ENCODE peak calls at places on chromosomes 11 and 22, in four cellular contexts. O is transverse colon, M is tibial nerve, D is A549. P is an unnamed sample. For H3K4me1, the result is how much of the 10 kb centered on the place peaks cover.

GRCh38 chr11:92141159-92141558 is 83.5 kb upstream of the FAT3 start:
- DNase-seq in M (no peak), D (no peak), O (no peak), P (no peak)

GRCh38 chr11:123556633-123557032 is 97.8 kb downstream of the SCN3B start:
- DNase-seq in M (no peak), O (no peak), D (no peak), P (no peak)

GRCh38 chr11:22449441-22449840 is 111.3 kb downstream of the SLC17A6 start:
- DNase-seq in M (no peak), D (no peak), O (no peak), P (no peak)

GRCh38 chr22:41504397-41504796 is 35.5 kb downstream of the ACO2 start:
- DNase-seq in O (no peak), D (no peak), M (no peak), P (no peak)

GRCh38 chr11:2511421-2512369 is 66.9 kb downstream of the KCNQ1 start:
- DNase-seq in M (no peak), D (no peak), O (peak), P (peak)

GRCh38 chr22:37659897-37660708 is 1.6 kb downstream of the PDXP start:
- DNase-seq in M (no peak), O (peak), D (no peak), P (no peak)

GRCh38 chr11:69618237-69618636 is 22.7 kb upstream of the CCND1 start:
- DNase-seq in D (no peak), O (no peak), M (no peak), P (no peak)

GRCh38 chr22:30635273-30636225 is at the start of gene SLC35E4:
- DNase-seq in M (peak), O (peak), D (peak), P (peak)

GRCh38 chr11:72770799-72771198 is 18.6 kb upstream of the ARAP1 start:
- DNase-seq in O (no peak), D (no peak), M (no peak), P (no peak)

GRCh38 chr11:113562981-113563461 is 87.8 kb upstream of the DRD2 start:
- DNase-seq in O (no peak), M (no peak), D (no peak), P (no peak)

GRCh38 chr22:44550666-44551491 is 52.8 kb upstream of the RTL6 start:
- DNase-seq in M (no peak), D (no peak), O (peak), P (no peak)

GRCh38 chr11:8250981-8251620 is 12.6 kb downstream of the LMO1 start:
- DNase-seq in O (peak), D (no peak), M (no peak), P (no peak)

GRCh38 chr22:38872831-38873248 is 824 bp upstream of the CBX6 start:
- DNase-seq in M (no peak), D (peak), O (peak), P (peak)

GRCh38 chr11:130413383-130414106 is 14.9 kb downstream of the ADAMTS8 start:
- DNase-seq in O (no peak), M (no peak), D (peak), P (no peak)

GRCh38 chr22:17198188-17199130 is 20.8 kb downstream of the ADA2 start:
- DNase-seq in M (no peak), D (no peak), O (no peak), P (no peak)

GRCh38 chr22:25779890-25780289 is 37.9 kb downstream of the MYO18B start:
- DNase-seq in D (no peak), M (no peak), O (no peak), P (no peak)

GRCh38 chr11:304915-305833 is 2.4 kb upstream of the IFITM2 start:
- DNase-seq in O (peak), D (peak), M (peak), P (no peak)

GRCh38 chr11:1007279-1007678 is 29.2 kb downstream of the MUC6 start:
- DNase-seq in D (no peak), O (no peak), M (no peak), P (no peak)

GRCh38 chr11:116778556-116778955 is 5.8 kb upstream of the BUD13 start:
- DNase-seq in O (no peak), M (no peak), D (no peak), P (no peak)

GRCh38 chr11:96741068-96741467 is 351.3 kb downstream of the JRKL start:
- DNase-seq in D (no peak), O (no peak), M (no peak), P (no peak)

GRCh38 chr11:57639321-57640067 is 10.2 kb downstream of the YPEL4 start:
- DNase-seq in O (no peak), M (no peak), D (no peak), P (no peak)

GRCh38 chr11:79312591-79313267 is 128.1 kb downstream of the TENM4 start:
- DNase-seq in M (no peak), O (no peak), D (no peak), P (no peak)

GRCh38 chr11:79308429-79308828 is 132.4 kb downstream of the TENM4 start:
- DNase-seq in D (no peak), O (no peak), M (no peak), P (no peak)

GRCh38 chr11:79313513-79313912 is 127.3 kb downstream of the TENM4 start:
- DNase-seq in M (no peak), O (no peak), D (no peak), P (no peak)

GRCh38 chr11:79309402-79309801 is 131.4 kb downstream of the TENM4 start:
- DNase-seq in M (no peak), D (no peak), O (no peak), P (no peak)

DNA sequence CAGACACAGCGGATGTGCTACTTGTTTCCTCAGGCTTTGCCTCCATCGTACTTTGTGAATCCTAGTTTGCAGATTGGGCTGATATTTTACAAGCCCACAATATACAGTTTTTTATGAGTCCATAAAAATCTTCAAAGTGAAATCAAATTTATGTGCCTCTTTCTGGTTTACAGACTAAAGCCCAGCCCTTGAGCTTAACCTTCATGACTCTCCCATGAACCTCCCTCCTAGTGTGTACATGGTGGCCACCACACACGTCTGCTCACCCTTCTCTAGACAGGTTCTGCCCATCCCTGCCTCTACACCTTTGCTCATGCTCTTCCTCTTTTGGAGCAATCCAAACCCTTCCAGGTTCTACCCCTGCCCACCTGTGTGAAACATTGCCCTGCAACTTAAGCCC is 129.4 kb downstream of the TENM4 start:
- DNase-seq in O (no peak), D (no peak), M (no peak), P (no peak)
- TF ChIP-seq POLR2A in O (no peak), D (no peak), M (no peak), P (no peak)

GRCh38 chr11:102447193-102447592 is 5.4 kb downstream of the TMEM123 start:
- DNase-seq in O (no peak), M (peak), D (no peak), P (no peak)
- TF ChIP-seq EP300 in O (no peak), M (no peak), D (no peak), P (no peak)

GRCh38 chr11:63892233-63892632 is 24.7 kb downstream of the RCOR2 start:
- DNase-seq in M (no peak), D (no peak), O (no peak), P (no peak)

GRCh38 chr11:63890368-63890767 is 26.6 kb downstream of the RCOR2 start:
- DNase-seq in O (no peak), M (no peak), D (no peak), P (no peak)

GRCh38 chr11:63887600-63887999 is 29.4 kb downstream of the RCOR2 start:
- DNase-seq in O (no peak), D (no peak), M (no peak), P (no peak)

GRCh38 chr11:63888170-63889086 is 28.5 kb downstream of the RCOR2 start:
- DNase-seq in M (peak), D (no peak), O (peak), P (no peak)

GRCh38 chr11:63889344-63889743 is 27.6 kb downstream of the RCOR2 start:
- DNase-seq in D (no peak), M (no peak), O (peak), P (no peak)
- H3K4me1 ChIP-seq in D (under half), M (under half), O (under half), P (half or more)

GRCh38 chr22:21966643-21967516 is 14.2 kb upstream of the PPM1F start:
- DNase-seq in O (no peak), D (no peak), M (no peak), P (no peak)

GRCh38 chr22:21970037-21970799 is 12.4 kb downstream of the TOP3B start:
- DNase-seq in O (no peak), D (no peak), M (no peak), P (no peak)

GRCh38 chr22:21965762-21966288 is 13.2 kb upstream of the PPM1F start:
- DNase-seq in O (no peak), D (no peak), M (no peak), P (no peak)

GRCh38 chr22:21968452-21969129 is 14.0 kb downstream of the TOP3B start:
- DNase-seq in D (no peak), M (no peak), O (no peak), P (no peak)

GRCh38 chr22:21967693-21968271 is 14.8 kb downstream of the TOP3B start:
- DNase-seq in D (no peak), M (no peak), O (no peak), P (no peak)
- TF ChIP-seq POLR2A in D (no peak), M (no peak), O (no peak), P (no peak)

GRCh38 chr11:60932605-60933346 is 8.5 kb downstream of the TMEM132A start:
- DNase-seq in M (no peak), D (no peak), O (no peak), P (no peak)
- TF ChIP-seq EP300 in M (no peak), D (no peak), O (no peak), P (no peak)

GRCh38 chr22:45640941-45641621 is 30.6 kb upstream of the ATXN10 start:
- DNase-seq in O (no peak), D (no peak), M (no peak), P (no peak)

GRCh38 chr22:45644714-45645113 is 26.9 kb upstream of the ATXN10 start:
- DNase-seq in M (no peak), D (no peak), O (no peak), P (no peak)

GRCh38 chr22:45640291-45640940 is 31.2 kb upstream of the ATXN10 start:
- DNase-seq in O (no peak), M (no peak), D (no peak), P (no peak)

GRCh38 chr22:45645150-45645525 is 26.5 kb upstream of the ATXN10 start:
- DNase-seq in D (no peak), M (no peak), O (no peak), P (no peak)

DNA sequence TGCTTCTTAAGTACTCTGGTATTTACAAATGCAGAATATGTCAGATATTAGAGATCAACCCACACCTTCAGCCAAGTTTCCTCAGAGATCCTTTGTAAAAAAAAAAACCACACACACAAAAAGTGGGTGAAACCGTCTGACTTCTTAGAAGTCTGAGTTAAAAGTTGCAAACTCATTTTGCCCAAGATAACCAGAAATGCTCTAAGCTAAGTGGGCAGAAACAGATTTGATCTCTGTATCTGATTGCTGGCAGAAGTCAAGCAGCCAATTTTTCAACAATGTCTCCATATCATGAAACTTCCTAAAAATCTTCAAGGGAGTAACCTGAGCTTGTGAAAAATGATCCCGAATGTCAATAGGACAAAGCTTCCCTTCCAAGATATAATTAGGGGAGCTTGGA is 28.7 kb upstream of the ATXN10 start:
- DNase-seq in D (no peak), O (no peak), M (no peak), P (no peak)
- H3K4me1 ChIP-seq in D (half or more), O (under half), M (under half), P (under half)

P was measured in esophagus muscularis mucosa.